ENCODE peak calls at places on chromosomes 12 and 14, in six cellular contexts. X is heart left ventricle, I is GM12892, U is testis, B is breast epithelium, P is gastrocnemius medialis. H is an unnamed sample.

GRCh38 chr12:42086021-42086420 is 58.7 kb downstream of the GXYLT1 start:
- DNase-seq in X (no peak), I (no peak), U (no peak), B (no peak), P (no peak), H (peak)

GRCh38 chr12:70243510-70244331 is 488 bp downstream of the CNOT2 start:
- DNase-seq in X (peak), I (peak), U (peak), B (peak), P (peak), H (peak)

GRCh38 chr14:91375748-91376452 is 41.7 kb downstream of the CCDC88C start:
- DNase-seq in X (no peak), I (no peak), U (no peak), B (no peak), P (no peak), H (no peak)

GRCh38 chr12:99709116-99709515 is 61.6 kb downstream of the GARIN6 start:
- DNase-seq in X (no peak), I (no peak), U (no peak), B (no peak), P (no peak), H (no peak)

GRCh38 chr14:90061849-90062794 is at the start of gene KCNK13:
- DNase-seq in X (peak), I (peak), U (peak), B (no peak), P (no peak), H (no peak)

GRCh38 chr12:25276199-25276937 is 25.6 kb upstream of the KRAS start:
- DNase-seq in X (no peak), I (no peak), U (no peak), B (no peak), P (no peak), H (peak)

GRCh38 chr12:14999421-15000047 is 26.7 kb downstream of the PDE6H start:
- DNase-seq in X (no peak), I (no peak), U (peak), B (no peak), P (no peak), H (peak)

GRCh38 chr14:74800780-74801179 is 37.7 kb downstream of the YLPM1 start:
- DNase-seq in X (no peak), I (no peak), U (no peak), B (no peak), P (no peak), H (no peak)

GRCh38 chr12:88833641-88834116 is 253.4 kb upstream of the KITLG start:
- DNase-seq in X (no peak), I (no peak), U (no peak), B (no peak), P (no peak), H (no peak)

GRCh38 chr14:80491131-80491530 is 279.8 kb upstream of the DIO2 start:
- DNase-seq in X (peak), I (no peak), U (peak), B (no peak), P (peak), H (no peak)

GRCh38 chr12:68331869-68332725 is at the start of gene MDM1:
- DNase-seq in X (peak), I (peak), U (peak), B (peak), P (peak), H (peak)
- TF ChIP-seq POLR2A in X (no peak), I (peak), U (no peak), B (peak), P (peak), H (peak)

GRCh38 chr12:59036973-59037807 is 116.9 kb upstream of the LRIG3 start:
- DNase-seq in X (no peak), I (no peak), U (no peak), B (no peak), P (no peak), H (no peak)
- TF ChIP-seq POLR2A in X (no peak), I (no peak), U (no peak), B (no peak), P (no peak), H (no peak)

GRCh38 chr14:99971087-99971928 is 93.9 kb upstream of the EVL start:
- DNase-seq in X (peak), I (peak), U (peak), B (peak), P (peak), H (peak)
- TF ChIP-seq POLR2A in X (no peak), I (peak), U (no peak), B (no peak), P (peak), H (peak)

GRCh38 chr12:124854637-124855184 is 9.0 kb downstream of the SCARB1 start:
- DNase-seq in X (no peak), I (no peak), U (no peak), B (no peak), P (no peak), H (no peak)

GRCh38 chr12:124857921-124858461 is 5.7 kb downstream of the SCARB1 start:
- DNase-seq in X (no peak), I (no peak), U (no peak), B (no peak), P (no peak), H (peak)

GRCh38 chr12:124855275-124855957 is 8.2 kb downstream of the SCARB1 start:
- DNase-seq in X (no peak), I (no peak), U (peak), B (no peak), P (no peak), H (no peak)

GRCh38 chr12:124856842-124857178 is 6.9 kb downstream of the SCARB1 start:
- DNase-seq in X (no peak), I (no peak), U (no peak), B (no peak), P (no peak), H (no peak)

GRCh38 chr12:124856132-124856841 is 7.4 kb downstream of the SCARB1 start:
- DNase-seq in X (peak), I (no peak), U (no peak), B (no peak), P (peak), H (peak)
- TF ChIP-seq POLR2A in X (no peak), I (no peak), U (no peak), B (no peak), P (no peak), H (no peak)

DNA sequence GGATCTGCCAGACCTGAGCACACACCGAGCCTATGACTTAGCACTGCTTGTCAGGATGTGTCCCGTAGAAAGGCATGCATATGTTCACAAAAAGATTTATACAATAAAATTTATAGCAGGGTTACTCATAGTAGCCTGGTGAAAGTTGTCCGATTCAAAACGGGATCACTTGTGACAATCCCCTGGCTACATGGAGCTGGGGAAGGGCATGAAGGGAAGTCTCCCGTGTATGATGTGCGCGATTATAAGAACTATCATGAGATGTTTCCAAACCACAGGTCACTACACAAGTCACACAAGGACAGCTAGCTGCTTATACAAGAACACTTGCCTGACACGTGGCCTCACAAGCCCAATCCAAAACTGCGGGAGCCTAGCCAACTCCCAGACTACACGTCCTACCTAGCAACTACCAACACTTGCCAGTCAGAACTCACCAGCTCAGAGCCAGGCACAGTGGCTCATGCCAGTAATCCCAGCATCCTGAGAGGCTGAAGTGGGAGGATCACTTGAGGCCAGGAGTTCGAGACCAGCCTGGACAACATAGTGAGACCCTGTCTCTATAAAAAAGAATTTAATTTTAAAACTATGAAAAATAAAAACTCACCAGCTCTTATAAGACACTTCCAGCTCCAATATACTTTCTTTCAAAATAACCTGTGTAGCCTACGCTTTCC is 7.5 kb upstream of the CDCA4 start:
- DNase-seq in X (no peak), I (no peak), U (no peak), B (peak), P (no peak), H (no peak)
- TF ChIP-seq POLR2A in X (no peak), I (no peak), U (no peak), B (no peak), P (no peak), H (no peak)

GRCh38 chr12:54229624-54230212 is 40.9 kb upstream of the SMUG1 start:
- DNase-seq in X (no peak), I (no peak), U (no peak), B (no peak), P (no peak), H (no peak)
- TF ChIP-seq POLR2A in X (no peak), I (no peak), U (no peak), B (no peak), P (no peak), H (no peak)

GRCh38 chr14:105469456-105470162 is 5.0 kb upstream of the CRIP2 start:
- DNase-seq in X (peak), I (no peak), U (no peak), B (peak), P (no peak), H (no peak)
- TF ChIP-seq POLR2A in X (no peak), I (no peak), U (no peak), B (no peak), P (no peak), H (no peak)

DNA sequence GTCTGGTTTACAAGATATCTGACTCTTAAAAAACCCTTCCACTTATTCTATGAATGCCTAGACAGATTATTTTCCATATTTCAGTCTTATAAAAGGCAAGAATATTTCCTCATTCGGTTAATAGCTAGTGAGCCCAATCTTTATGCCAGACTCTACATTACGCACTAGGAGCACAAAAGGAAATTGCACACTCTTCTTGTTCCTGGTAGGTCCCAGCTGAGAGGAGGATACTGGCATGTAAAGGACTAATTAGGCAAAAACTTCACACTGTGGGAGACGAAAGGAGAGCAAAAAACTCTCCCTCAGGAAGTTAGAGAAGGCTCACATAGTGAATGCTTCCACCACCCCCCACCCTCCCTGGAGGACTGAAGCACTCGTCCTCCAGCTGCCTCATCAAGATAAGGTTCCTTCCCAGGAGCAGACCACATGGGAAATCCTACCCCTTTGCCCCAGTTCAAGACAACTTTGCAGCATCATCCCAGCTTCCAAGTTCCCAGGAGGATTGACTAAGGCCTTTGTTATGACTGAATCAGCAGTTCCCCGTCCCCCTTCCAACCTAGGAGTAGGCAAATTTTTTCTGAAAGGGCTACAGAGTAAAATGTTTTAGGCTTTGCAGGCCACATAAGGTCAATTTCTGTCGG is 14.5 kb downstream of the CAPZA3 start:
- DNase-seq in X (peak), I (no peak), U (peak), B (no peak), P (no peak), H (no peak)
- TF ChIP-seq POLR2A in X (no peak), I (no peak), U (no peak), B (no peak), P (no peak), H (no peak)

GRCh38 chr12:49582201-49582600 is 14.3 kb upstream of the MCRS1 start:
- DNase-seq in X (no peak), I (no peak), U (no peak), B (no peak), P (no peak), H (no peak)
- TF ChIP-seq POLR2A in X (no peak), I (no peak), U (no peak), B (no peak), P (no peak), H (no peak)

GRCh38 chr12:106980944-106981343 is 6.0 kb downstream of the MTERF2 start:
- DNase-seq in X (no peak), I (no peak), U (no peak), B (no peak), P (no peak), H (no peak)
- TF ChIP-seq POLR2A in X (no peak), I (no peak), U (no peak), B (no peak), P (no peak), H (no peak)

H was measured in erythroblast.